ENCODE peak calls at places on chromosomes 3 and 15, in eight cellular contexts. M, Q, Z, K, S, A, X and D are unnamed samples. For H3K9me2, the result is how much of the 10 kb centered on the place peaks cover.

GRCh38 chr3:62376906-62377865 is 3.8 kb upstream of the FEZF2 start:
- DNase-seq in M (no peak), X (no peak), Z (no peak), K (no peak), S (no peak), A (peak), Q (peak), D (no peak)

GRCh38 chr15:82538961-82539689 is 1.1 kb downstream of the RPS17 start:
- DNase-seq in X (no peak), Q (peak), S (peak), K (no peak), A (peak), M (no peak), Z (no peak), D (no peak)

GRCh38 chr3:168974628-168975403 is 688.7 kb downstream of the MECOM start:
- DNase-seq in Z (no peak), Q (no peak), A (no peak), S (no peak), K (no peak), X (no peak), M (no peak), D (no peak)

GRCh38 chr3:44125882-44126281 is 115.8 kb upstream of the TOPAZ1 start:
- DNase-seq in K (no peak), Q (no peak), X (no peak), A (no peak), Z (peak), S (peak), M (no peak), D (no peak)

GRCh38 chr15:83475551-83475950 is 28.4 kb downstream of the SH3GL3 start:
- DNase-seq in M (peak), S (peak), X (no peak), Z (no peak), K (no peak), A (peak), Q (no peak), D (no peak)

GRCh38 chr15:39641187-39641889 is 60.5 kb downstream of the THBS1 start:
- DNase-seq in S (no peak), Z (no peak), X (no peak), Q (no peak), M (peak), K (no peak), A (peak), D (no peak)

GRCh38 chr3:8840556-8840955 is 71.1 kb upstream of the OXTR start:
- DNase-seq in Z (peak), K (no peak), A (no peak), S (no peak), M (no peak), Q (no peak), X (no peak), D (no peak)

GRCh38 chr3:150114273-150114672 is 143.6 kb upstream of the PFN2 start:
- DNase-seq in M (no peak), S (no peak), K (no peak), Z (no peak), A (no peak), X (no peak), Q (no peak), D (no peak)

GRCh38 chr3:170038434-170039110 is 777 bp downstream of the GPR160 start:
- DNase-seq in Q (no peak), A (peak), M (peak), X (no peak), K (peak), S (peak), Z (peak), D (peak)

GRCh38 chr15:35667908-35668307 is 121.9 kb upstream of the DPH6 start:
- DNase-seq in X (no peak), Z (no peak), Q (no peak), S (no peak), M (no peak), K (no peak), A (no peak), D (no peak)

GRCh38 chr15:35669457-35670045 is 123.6 kb upstream of the DPH6 start:
- DNase-seq in Z (no peak), Q (no peak), M (peak), A (no peak), X (no peak), K (no peak), S (peak), D (no peak)

GRCh38 chr15:35669021-35669420 is 123.1 kb upstream of the DPH6 start:
- DNase-seq in A (peak), Z (no peak), X (no peak), K (no peak), M (no peak), S (no peak), Q (no peak), D (no peak)

GRCh38 chr15:35663956-35664355 is 118.0 kb upstream of the DPH6 start:
- DNase-seq in X (no peak), M (no peak), A (no peak), Q (no peak), K (no peak), Z (no peak), S (no peak), D (no peak)

GRCh38 chr15:35665855-35666536 is 120.0 kb upstream of the DPH6 start:
- DNase-seq in A (no peak), S (peak), Q (no peak), X (no peak), K (no peak), M (no peak), Z (no peak), D (no peak)
- H3K9me2 ChIP-seq in A (under half), S (under half), Q (under half), X (under half), K (under half), M (under half), Z (under half), D (under half)

DNA sequence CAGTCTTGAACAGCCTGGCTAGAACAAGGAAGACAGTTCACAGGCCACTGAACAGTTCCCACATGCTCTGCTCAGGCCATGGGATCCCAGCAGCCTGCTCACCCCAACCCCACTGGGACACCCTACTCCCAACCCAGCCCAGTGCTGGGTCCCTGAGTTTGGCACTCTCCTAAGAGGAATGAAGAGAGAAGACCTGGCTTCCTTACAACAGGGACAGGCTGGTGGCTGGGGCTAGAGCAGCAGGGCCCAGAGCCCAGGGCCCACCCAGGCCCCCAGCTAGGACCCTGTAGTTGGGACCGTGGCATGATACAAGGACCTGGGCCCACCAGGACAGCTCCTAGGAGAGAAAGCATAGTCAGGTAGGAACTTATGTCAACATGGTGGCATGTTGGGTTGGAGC is 43.4 kb downstream of the SEMA3G start:
- DNase-seq in X (no peak), Q (no peak), K (no peak), A (no peak), Z (no peak), S (no peak), M (no peak), D (no peak)
- TF ChIP-seq EZH2phosphoT487 in X (no peak), Q (no peak), K (no peak), A (no peak), Z (no peak), S (no peak), M (no peak), D (no peak)

DNA sequence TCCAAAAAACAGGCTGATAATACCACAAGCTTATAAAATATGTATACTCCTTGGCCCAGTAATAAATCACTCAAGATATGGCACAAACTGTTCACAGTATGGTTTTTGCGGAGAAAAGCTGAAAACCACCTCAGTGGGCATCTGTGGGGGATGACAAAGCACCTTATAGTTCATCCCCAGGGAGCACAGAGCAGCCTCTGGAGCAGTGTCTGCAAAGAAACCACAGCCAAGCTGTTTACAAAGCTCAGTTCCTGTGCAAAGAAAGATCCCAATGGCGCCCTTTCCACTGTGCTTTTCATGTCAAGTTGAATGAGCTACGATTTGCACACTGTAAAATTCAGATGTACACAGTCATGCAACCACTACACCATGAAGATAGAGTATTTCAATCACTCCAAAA is 2.6 kb upstream of the EFCC1 start:
- DNase-seq in X (no peak), A (no peak), Q (no peak), Z (no peak), S (no peak), K (no peak), M (no peak), D (no peak)
- H3K9me2 ChIP-seq in X (under half), A (under half), Q (under half), Z (under half), S (under half), K (under half), M (under half), D (under half)

DNA sequence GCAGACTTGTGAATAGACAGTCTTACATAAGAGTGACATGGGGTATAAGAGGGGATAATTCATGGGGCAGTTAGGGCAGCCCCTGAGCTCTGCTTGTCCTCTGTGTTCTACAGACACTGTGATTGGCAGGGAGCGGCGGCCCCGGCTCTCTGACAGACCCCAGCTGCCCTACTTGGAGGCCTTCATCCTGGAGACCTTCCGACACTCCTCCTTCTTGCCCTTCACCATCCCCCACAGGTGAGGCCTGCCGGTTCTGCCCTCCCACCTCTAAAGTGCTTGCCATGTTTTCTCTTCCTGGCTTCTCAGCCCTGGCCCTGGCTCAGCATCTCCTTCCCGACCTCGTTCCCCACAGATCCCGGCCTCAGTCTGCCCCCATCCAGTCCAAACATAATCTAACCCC is 3.4 kb downstream of the CYP1A2 start:
- DNase-seq in K (no peak), M (no peak), Q (no peak), X (no peak), S (no peak), A (no peak), Z (no peak), D (no peak)
- TF ChIP-seq EZH2phosphoT487 in K (no peak), M (no peak), Q (no peak), X (no peak), S (no peak), A (no peak), Z (no peak), D (no peak)

GRCh38 chr3:133828576-133829309 is 23.1 kb downstream of the SRPRB start:
- DNase-seq in X (no peak), S (no peak), M (no peak), Z (no peak), K (no peak), A (peak), Q (no peak), D (no peak)
- H3K9me2 ChIP-seq in X (under half), S (under half), M (under half), Z (under half), K (under half), A (under half), Q (under half), D (under half)

GRCh38 chr3:66370179-66370578 is 130.6 kb downstream of the LRIG1 start:
- DNase-seq in M (no peak), A (no peak), X (no peak), K (no peak), Q (no peak), Z (no peak), S (no peak), D (no peak)

GRCh38 chr3:66367979-66368378 is 132.8 kb downstream of the LRIG1 start:
- DNase-seq in K (no peak), Q (no peak), M (no peak), Z (no peak), A (no peak), S (no peak), X (no peak), D (no peak)

GRCh38 chr3:66365023-66365581 is 135.7 kb downstream of the LRIG1 start:
- DNase-seq in M (no peak), Q (no peak), S (no peak), Z (no peak), X (no peak), A (no peak), K (no peak), D (no peak)

GRCh38 chr3:66363133-66363532 is 137.7 kb downstream of the LRIG1 start:
- DNase-seq in M (no peak), K (no peak), Z (no peak), S (no peak), X (no peak), Q (no peak), A (no peak), D (no peak)

GRCh38 chr3:66366747-66367146 is 134.1 kb downstream of the LRIG1 start:
- DNase-seq in M (no peak), S (no peak), Z (no peak), X (no peak), A (peak), Q (no peak), K (no peak), D (no peak)
- TF ChIP-seq EZH2phosphoT487 in M (no peak), S (no peak), Z (no peak), X (no peak), A (no peak), Q (no peak), K (no peak), D (no peak)